ENCODE peak calls at places on chromosomes 4 and X, in seven cellular contexts. W is activated gamma-delta T cell treated with Interleukin-2 at 50 U/mL for 16 hours; C is GM10248; P is breast epithelium; A is stimulated activated CD4-positive, alpha-beta T cell treated with anti-CD3 and anti-CD28 coated beads, Interleukin-4, amount 100 ng/mL, for 48 hours; M is transverse colon; J is stimulated activated CD8-positive, alpha-beta memory T cell treated with anti-CD3 and anti-CD28 coated beads, Interleukin-15, amount 100 ng/mL, for 24 hours. Q is an unnamed sample.

GRCh38 chrX:16845686-16846085 is 24.5 kb downstream of the RBBP7 start:
- DNase-seq in W (no peak), C (no peak), P (no peak), A (no peak), M (no peak), J (no peak), Q (no peak)

GRCh38 chr4:10671750-10672149 is 12.8 kb downstream of the CLNK start:
- DNase-seq in W (no peak), C (no peak), P (no peak), A (no peak), M (no peak), J (no peak), Q (no peak)

GRCh38 chr4:80492761-80493160 is 157.2 kb downstream of the CFAP299 start:
- DNase-seq in W (peak; percentile 54), C (no peak), P (no peak), A (no peak), M (peak; percentile 31), J (no peak), Q (no peak)

GRCh38 chr4:76723373-76723772 is 174.6 kb downstream of the SOWAHB start:
- DNase-seq in W (no peak), C (no peak), P (no peak), A (no peak), M (no peak), J (no peak), Q (no peak)

GRCh38 chr4:76278583-76278982 is 27.1 kb downstream of the FAM47E start:
- DNase-seq in W (no peak), C (no peak), P (no peak), A (no peak), M (no peak), J (no peak), Q (no peak)

GRCh38 chr4:121827851-121828250 is 4.2 kb upstream of the CCNA2 start:
- DNase-seq in W (no peak), C (no peak), P (no peak), A (no peak), M (no peak), J (no peak), Q (no peak)

GRCh38 chr4:183142566-183143545 is 43.8 kb downstream of the WWC2 start:
- DNase-seq in W (no peak), C (no peak), P (peak; percentile 47), A (no peak), M (peak; percentile 17), J (no peak), Q (peak; percentile 72)

GRCh38 chr4:8131210-8131609 is 27.4 kb downstream of the ABLIM2 start:
- DNase-seq in W (no peak), C (no peak), P (no peak), A (no peak), M (no peak), J (no peak), Q (no peak)

GRCh38 chr4:143207555-143207954 is 22.8 kb downstream of the USP38 start:
- DNase-seq in W (no peak), C (no peak), P (no peak), A (no peak), M (no peak), J (no peak), Q (no peak)

GRCh38 chrX:135914404-135914803 is 20.9 kb downstream of the SAGE1 start:
- DNase-seq in W (no peak), C (no peak), P (no peak), A (no peak), M (no peak), J (no peak), Q (no peak)

GRCh38 chr4:21795091-21795490 is 153.5 kb downstream of the KCNIP4 start:
- DNase-seq in W (no peak), C (no peak), P (no peak), A (no peak), M (no peak), J (no peak), Q (no peak)

GRCh38 chr4:48079972-48080391 is 54.1 kb downstream of the TXK start:
- DNase-seq in W (no peak), C (no peak), P (no peak), A (no peak), M (no peak), J (no peak), Q (no peak)

GRCh38 chr4:23717528-23718248 is 172.2 kb downstream of the PPARGC1A start:
- DNase-seq in W (no peak), C (peak; percentile 11), P (no peak), A (no peak), M (peak; percentile 10), J (no peak), Q (no peak)

GRCh38 chr4:125849869-125850268 is 535.1 kb downstream of the FAT4 start:
- DNase-seq in W (no peak), C (no peak), P (no peak), A (no peak), M (no peak), J (no peak), Q (no peak)

GRCh38 chr4:8171941-8172924 is 13.6 kb upstream of the ABLIM2 start:
- DNase-seq in W (no peak), C (peak; percentile 86), P (no peak), A (peak; percentile 38), M (no peak), J (no peak), Q (no peak)

GRCh38 chr4:75742451-75742850 is 18.1 kb downstream of the USO1 start:
- DNase-seq in W (no peak), C (no peak), P (no peak), A (no peak), M (no peak), J (no peak), Q (no peak)

GRCh38 chr4:11079171-11079570 is 349.5 kb downstream of the HS3ST1 start:
- DNase-seq in W (no peak), C (no peak), P (no peak), A (no peak), M (no peak), J (no peak), Q (no peak)